ENCODE peak calls at places on chromosomes 6 and 20, in nine cellular contexts. One of them, this sample, is unnamed. For H3K36me3, the result is how much of the 10 kb centered on the place peaks cover.

GRCh38 chr20:49513531-49513930 is 31.1 kb upstream of the KCNB1 start:
- DNase-seq in thoracic aorta: no peak
- DNase-seq in stomach: no peak
- DNase-seq in HCT116: no peak
- DNase-seq in spleen: no peak
- DNase-seq in uterus: no peak
- DNase-seq in heart right ventricle: no peak
- DNase-seq in mammary epithelial cell: no peak
- DNase-seq in psoas muscle: no peak
- DNase-seq in this sample: no peak

GRCh38 chr6:106771822-106772221 is 142.4 kb downstream of the QRSL1 start:
- DNase-seq in thoracic aorta: no peak
- DNase-seq in stomach: no peak
- DNase-seq in HCT116: no peak
- DNase-seq in spleen: no peak
- DNase-seq in uterus: no peak
- DNase-seq in heart right ventricle: no peak
- DNase-seq in mammary epithelial cell: no peak
- DNase-seq in psoas muscle: no peak
- DNase-seq in this sample: no peak

GRCh38 chr6:136158398-136158797 is 91.7 kb downstream of the MTFR2 start:
- DNase-seq in thoracic aorta: no peak
- DNase-seq in stomach: no peak
- DNase-seq in HCT116: no peak
- DNase-seq in spleen: peak
- DNase-seq in uterus: peak
- DNase-seq in heart right ventricle: peak
- DNase-seq in mammary epithelial cell: no peak
- DNase-seq in psoas muscle: peak
- DNase-seq in this sample: no peak

GRCh38 chr20:15875446-15875845 is 697.8 kb downstream of the KIF16B start:
- DNase-seq in thoracic aorta: no peak
- DNase-seq in stomach: no peak
- DNase-seq in HCT116: no peak
- DNase-seq in spleen: no peak
- DNase-seq in uterus: no peak
- DNase-seq in heart right ventricle: no peak
- DNase-seq in mammary epithelial cell: no peak
- DNase-seq in psoas muscle: no peak
- DNase-seq in this sample: no peak

GRCh38 chr6:14354919-14355572 is 237.5 kb downstream of the CD83 start:
- DNase-seq in thoracic aorta: peak
- DNase-seq in stomach: peak
- DNase-seq in HCT116: no peak
- DNase-seq in spleen: no peak
- DNase-seq in uterus: peak
- DNase-seq in heart right ventricle: peak
- DNase-seq in mammary epithelial cell: peak
- DNase-seq in psoas muscle: peak
- DNase-seq in this sample: no peak

GRCh38 chr6:19325335-19325789 is 511.8 kb upstream of the ID4 start:
- DNase-seq in thoracic aorta: no peak
- DNase-seq in stomach: no peak
- DNase-seq in HCT116: no peak
- DNase-seq in spleen: no peak
- DNase-seq in uterus: no peak
- DNase-seq in heart right ventricle: no peak
- DNase-seq in mammary epithelial cell: no peak
- DNase-seq in psoas muscle: no peak
- DNase-seq in this sample: no peak

GRCh38 chr20:64103871-64104666 is 3.3 kb downstream of the NPBWR2 start:
- DNase-seq in thoracic aorta: no peak
- DNase-seq in stomach: no peak
- DNase-seq in HCT116: no peak
- DNase-seq in spleen: peak
- DNase-seq in uterus: no peak
- DNase-seq in heart right ventricle: no peak
- DNase-seq in mammary epithelial cell: no peak
- DNase-seq in psoas muscle: peak
- DNase-seq in this sample: no peak

GRCh38 chr6:56540232-56540631 is 102.5 kb downstream of the DST start:
- DNase-seq in thoracic aorta: no peak
- DNase-seq in stomach: no peak
- DNase-seq in HCT116: no peak
- DNase-seq in spleen: no peak
- DNase-seq in uterus: no peak
- DNase-seq in heart right ventricle: no peak
- DNase-seq in mammary epithelial cell: no peak
- DNase-seq in psoas muscle: no peak
- DNase-seq in this sample: no peak

GRCh38 chr6:22253955-22254655 is 42.7 kb downstream of the PRL start:
- DNase-seq in thoracic aorta: no peak
- DNase-seq in stomach: no peak
- DNase-seq in HCT116: no peak
- DNase-seq in spleen: no peak
- DNase-seq in uterus: no peak
- DNase-seq in heart right ventricle: no peak
- DNase-seq in mammary epithelial cell: no peak
- DNase-seq in psoas muscle: no peak
- DNase-seq in this sample: no peak

GRCh38 chr6:42566614-42567208 is 2.9 kb downstream of the UBR2 start:
- DNase-seq in thoracic aorta: no peak
- DNase-seq in stomach: no peak
- DNase-seq in HCT116: no peak
- DNase-seq in spleen: no peak
- DNase-seq in uterus: no peak
- DNase-seq in heart right ventricle: no peak
- DNase-seq in mammary epithelial cell: no peak
- DNase-seq in psoas muscle: no peak
- DNase-seq in this sample: no peak

GRCh38 chr6:5151955-5152401 is 66.8 kb downstream of the PPP1R3G start:
- DNase-seq in thoracic aorta: no peak
- DNase-seq in stomach: no peak
- DNase-seq in HCT116: no peak
- DNase-seq in spleen: no peak
- DNase-seq in uterus: no peak
- DNase-seq in heart right ventricle: no peak
- DNase-seq in mammary epithelial cell: peak
- DNase-seq in psoas muscle: no peak
- DNase-seq in this sample: no peak

GRCh38 chr6:115798229-115798628 is 262.5 kb downstream of the FRK start:
- DNase-seq in thoracic aorta: no peak
- DNase-seq in stomach: no peak
- DNase-seq in HCT116: no peak
- DNase-seq in spleen: no peak
- DNase-seq in uterus: no peak
- DNase-seq in heart right ventricle: no peak
- DNase-seq in mammary epithelial cell: no peak
- DNase-seq in psoas muscle: no peak
- DNase-seq in this sample: no peak

GRCh38 chr6:125104425-125104824 is 49.1 kb upstream of the TPD52L1 start:
- DNase-seq in thoracic aorta: no peak
- DNase-seq in stomach: no peak
- DNase-seq in HCT116: no peak
- DNase-seq in spleen: no peak
- DNase-seq in uterus: no peak
- DNase-seq in heart right ventricle: no peak
- DNase-seq in mammary epithelial cell: peak
- DNase-seq in psoas muscle: no peak
- DNase-seq in this sample: no peak

GRCh38 chr6:56440551-56440981 is 193.2 kb upstream of the COL21A1 start:
- DNase-seq in thoracic aorta: no peak
- DNase-seq in stomach: peak
- DNase-seq in HCT116: no peak
- DNase-seq in spleen: no peak
- DNase-seq in uterus: no peak
- DNase-seq in heart right ventricle: no peak
- DNase-seq in mammary epithelial cell: peak
- DNase-seq in psoas muscle: no peak
- DNase-seq in this sample: no peak

GRCh38 chr6:89944181-89944755 is 50.0 kb downstream of the GJA10 start:
- DNase-seq in thoracic aorta: no peak
- DNase-seq in stomach: no peak
- DNase-seq in HCT116: no peak
- DNase-seq in spleen: no peak
- DNase-seq in uterus: no peak
- DNase-seq in heart right ventricle: no peak
- DNase-seq in mammary epithelial cell: no peak
- DNase-seq in psoas muscle: no peak
- DNase-seq in this sample: no peak

GRCh38 chr6:140316966-140317365 is 942.5 kb upstream of the CITED2 start:
- DNase-seq in thoracic aorta: no peak
- DNase-seq in stomach: no peak
- DNase-seq in HCT116: peak
- DNase-seq in spleen: no peak
- DNase-seq in uterus: no peak
- DNase-seq in heart right ventricle: no peak
- DNase-seq in mammary epithelial cell: no peak
- DNase-seq in psoas muscle: no peak
- DNase-seq in this sample: no peak

GRCh38 chr6:45441811-45442453 is 64.2 kb upstream of the SUPT3H start:
- DNase-seq in thoracic aorta: no peak
- DNase-seq in stomach: no peak
- DNase-seq in HCT116: no peak
- DNase-seq in spleen: no peak
- DNase-seq in uterus: no peak
- DNase-seq in heart right ventricle: no peak
- DNase-seq in mammary epithelial cell: no peak
- DNase-seq in psoas muscle: no peak
- DNase-seq in this sample: no peak

GRCh38 chr20:35776513-35777101 is 4.8 kb downstream of the PHF20 start:
- DNase-seq in thoracic aorta: no peak
- DNase-seq in stomach: peak
- DNase-seq in HCT116: no peak
- DNase-seq in spleen: no peak
- DNase-seq in uterus: peak
- DNase-seq in heart right ventricle: peak
- DNase-seq in mammary epithelial cell: peak
- DNase-seq in psoas muscle: peak
- DNase-seq in this sample: no peak

GRCh38 chr20:10034717-10035571 is at the start of gene ANKEF1:
- DNase-seq in thoracic aorta: no peak
- DNase-seq in stomach: peak
- DNase-seq in HCT116: peak
- DNase-seq in spleen: peak
- DNase-seq in uterus: peak
- DNase-seq in heart right ventricle: peak
- DNase-seq in mammary epithelial cell: peak
- DNase-seq in psoas muscle: peak
- DNase-seq in this sample: peak

GRCh38 chr6:128156315-128157111 is 255.7 kb upstream of the THEMIS start:
- DNase-seq in thoracic aorta: no peak
- DNase-seq in stomach: no peak
- DNase-seq in HCT116: no peak
- DNase-seq in spleen: no peak
- DNase-seq in uterus: no peak
- DNase-seq in heart right ventricle: no peak
- DNase-seq in mammary epithelial cell: no peak
- DNase-seq in psoas muscle: no peak
- DNase-seq in this sample: no peak

GRCh38 chr6:69096681-69097080 is 461.6 kb downstream of the ADGRB3 start:
- DNase-seq in thoracic aorta: no peak
- DNase-seq in stomach: no peak
- DNase-seq in HCT116: no peak
- DNase-seq in spleen: no peak
- DNase-seq in uterus: no peak
- DNase-seq in heart right ventricle: no peak
- DNase-seq in mammary epithelial cell: no peak
- DNase-seq in psoas muscle: no peak
- DNase-seq in this sample: no peak

GRCh38 chr6:91464201-91464600 is 877.3 kb upstream of the MAP3K7 start:
- DNase-seq in thoracic aorta: no peak
- DNase-seq in stomach: no peak
- DNase-seq in HCT116: no peak
- DNase-seq in spleen: no peak
- DNase-seq in uterus: no peak
- DNase-seq in heart right ventricle: no peak
- DNase-seq in mammary epithelial cell: no peak
- DNase-seq in psoas muscle: no peak
- DNase-seq in this sample: no peak

GRCh38 chr20:428658-429200 is 20.6 kb downstream of the RBCK1 start:
- DNase-seq in thoracic aorta: no peak
- DNase-seq in stomach: no peak
- DNase-seq in HCT116: no peak
- DNase-seq in spleen: no peak
- DNase-seq in uterus: no peak
- DNase-seq in heart right ventricle: no peak
- DNase-seq in mammary epithelial cell: no peak
- DNase-seq in psoas muscle: no peak
- DNase-seq in this sample: no peak
- H3K36me3 ChIP-seq in thoracic aorta: under half
- H3K36me3 ChIP-seq in stomach: half or more
- H3K36me3 ChIP-seq in HCT116: under half
- H3K36me3 ChIP-seq in spleen: under half
- H3K36me3 ChIP-seq in uterus: under half
- H3K36me3 ChIP-seq in heart right ventricle: half or more
- H3K36me3 ChIP-seq in mammary epithelial cell: under half
- H3K36me3 ChIP-seq in psoas muscle: under half
- H3K36me3 ChIP-seq in this sample: half or more

GRCh38 chr6:30742316-30743098 is at the start of gene FLOT1:
- DNase-seq in thoracic aorta: peak
- DNase-seq in stomach: peak
- DNase-seq in HCT116: peak
- DNase-seq in spleen: peak
- DNase-seq in uterus: peak
- DNase-seq in heart right ventricle: peak
- DNase-seq in mammary epithelial cell: peak
- DNase-seq in psoas muscle: peak
- DNase-seq in this sample: peak
- TF ChIP-seq CTCF in thoracic aorta: no peak
- TF ChIP-seq CTCF in stomach: no peak
- TF ChIP-seq CTCF in HCT116: no peak
- TF ChIP-seq CTCF in spleen: no peak
- TF ChIP-seq CTCF in uterus: no peak
- TF ChIP-seq CTCF in heart right ventricle: no peak
- TF ChIP-seq CTCF in mammary epithelial cell: no peak
- TF ChIP-seq CTCF in psoas muscle: no peak
- TF ChIP-seq CTCF in this sample: no peak

DNA sequence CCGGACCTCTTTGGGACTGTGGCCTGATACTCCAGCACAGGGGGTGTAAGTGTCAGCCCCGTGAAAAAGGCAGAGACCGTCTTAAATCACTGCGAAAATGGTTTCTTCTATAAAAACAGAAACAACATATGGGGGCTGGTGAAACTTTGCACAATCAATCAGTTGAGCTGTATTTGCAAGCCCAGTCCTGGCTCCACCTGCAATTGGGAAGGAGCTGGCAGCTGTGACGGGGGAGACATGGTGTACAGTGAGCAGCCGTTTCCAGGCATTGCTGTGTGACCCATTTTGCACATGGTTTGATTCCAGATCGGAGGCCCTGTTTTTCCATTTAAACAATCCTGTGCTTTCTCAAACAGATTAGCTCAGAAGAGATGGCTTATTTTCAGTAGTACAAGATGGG is 12.9 kb downstream of the NPEPL1 start:
- DNase-seq in thoracic aorta: no peak
- DNase-seq in stomach: no peak
- DNase-seq in HCT116: no peak
- DNase-seq in spleen: peak
- DNase-seq in uterus: no peak
- DNase-seq in heart right ventricle: no peak
- DNase-seq in mammary epithelial cell: no peak
- DNase-seq in psoas muscle: no peak
- DNase-seq in this sample: no peak
- H3K36me3 ChIP-seq in thoracic aorta: under half
- H3K36me3 ChIP-seq in stomach: half or more
- H3K36me3 ChIP-seq in HCT116: under half
- H3K36me3 ChIP-seq in spleen: under half
- H3K36me3 ChIP-seq in uterus: under half
- H3K36me3 ChIP-seq in heart right ventricle: half or more
- H3K36me3 ChIP-seq in mammary epithelial cell: under half
- H3K36me3 ChIP-seq in psoas muscle: under half
- H3K36me3 ChIP-seq in this sample: under half

GRCh38 chr20:39676857-39677351 is 714.8 kb downstream of the DHX35 start:
- DNase-seq in thoracic aorta: no peak
- DNase-seq in stomach: no peak
- DNase-seq in HCT116: no peak
- DNase-seq in spleen: no peak
- DNase-seq in uterus: no peak
- DNase-seq in heart right ventricle: no peak
- DNase-seq in mammary epithelial cell: peak
- DNase-seq in psoas muscle: no peak
- DNase-seq in this sample: no peak
- TF ChIP-seq CTCF in thoracic aorta: no peak
- TF ChIP-seq CTCF in stomach: no peak
- TF ChIP-seq CTCF in HCT116: peak
- TF ChIP-seq CTCF in spleen: no peak
- TF ChIP-seq CTCF in uterus: no peak
- TF ChIP-seq CTCF in heart right ventricle: no peak
- TF ChIP-seq CTCF in mammary epithelial cell: peak
- TF ChIP-seq CTCF in psoas muscle: no peak
- TF ChIP-seq CTCF in this sample: peak

This sample was measured in esophagus squamous epithelium.